ENCODE peak calls at places on chromosomes 1 and 21, in eight cellular contexts. I is stimulated activated CD8-positive, alpha-beta memory T cell treated with anti-CD3 and anti-CD28 coated beads, Interleukin-15, amount 100 ng/mL, for 4 hours; X is RKO; H is ACHN; G is pulmonary artery endothelial cell; E is NCI-H524; D is sciatic nerve; P is NCI-H2081. A is an unnamed sample.

GRCh38 chr1:237042892-237043576 is 1.1 kb downstream of the RYR2 start:
- DNase-seq in I (no peak), X (no peak), H (no peak), G (no peak), E (peak), D (no peak), P (no peak), A (no peak)

GRCh38 chr1:69499203-69499803 is 68.4 kb upstream of the LRRC7 start:
- DNase-seq in I (no peak), X (no peak), H (no peak), G (no peak), E (no peak), D (no peak), P (no peak), A (no peak)

GRCh38 chr1:6420594-6421042 is 899 bp upstream of the HES2 start:
- DNase-seq in I (no peak), X (no peak), H (no peak), G (no peak), E (no peak), D (no peak), P (no peak), A (no peak)

GRCh38 chr1:193181985-193182384 is 4.4 kb downstream of the B3GALT2 start:
- DNase-seq in I (no peak), X (no peak), H (no peak), G (no peak), E (no peak), D (no peak), P (peak), A (peak)

GRCh38 chr1:222310830-222311229 is 237.1 kb downstream of the HHIPL2 start:
- DNase-seq in I (no peak), X (no peak), H (no peak), G (no peak), E (peak), D (no peak), P (no peak), A (no peak)

GRCh38 chr1:23169727-23170335 is 1.2 kb upstream of the LUZP1 start:
- DNase-seq in I (no peak), X (no peak), H (no peak), G (peak), E (peak), D (peak), P (no peak), A (peak)

GRCh38 chr1:58158006-58158405 is 388.5 kb downstream of the OMA1 start:
- DNase-seq in I (no peak), X (no peak), H (no peak), G (no peak), E (no peak), D (no peak), P (no peak), A (no peak)

GRCh38 chr21:45618287-45618686 is 25.2 kb upstream of the PCBP3 start:
- DNase-seq in I (no peak), X (no peak), H (no peak), G (no peak), E (peak), D (peak), P (no peak), A (no peak)

GRCh38 chr1:10286244-10286643 is 75.9 kb downstream of the KIF1B start:
- DNase-seq in I (no peak), X (no peak), H (no peak), G (no peak), E (no peak), D (no peak), P (no peak), A (no peak)

GRCh38 chr1:42167611-42168396 is 3.3 kb upstream of the GUCA2A start:
- DNase-seq in I (no peak), X (no peak), H (no peak), G (no peak), E (no peak), D (no peak), P (no peak), A (no peak)

GRCh38 chr1:240237305-240237721 is 145.6 kb downstream of the FMN2 start:
- DNase-seq in I (no peak), X (no peak), H (no peak), G (no peak), E (no peak), D (no peak), P (no peak), A (peak)

GRCh38 chr1:153120945-153121344 is 7.6 kb upstream of the SPRR2F start:
- DNase-seq in I (no peak), X (no peak), H (no peak), G (no peak), E (no peak), D (no peak), P (no peak), A (no peak)

GRCh38 chr1:66239834-66240233 is 294.1 kb upstream of the SGIP1 start:
- DNase-seq in I (no peak), X (peak), H (no peak), G (no peak), E (no peak), D (no peak), P (no peak), A (peak)

GRCh38 chr21:34534522-34534921 is 22.5 kb upstream of the KCNE1 start:
- DNase-seq in I (no peak), X (no peak), H (no peak), G (no peak), E (no peak), D (no peak), P (no peak), A (no peak)

GRCh38 chr1:162389971-162390370 is 8.4 kb downstream of the C1orf226 start:
- DNase-seq in I (no peak), X (no peak), H (peak), G (no peak), E (no peak), D (no peak), P (no peak), A (no peak)

GRCh38 chr1:6348511-6349191 is 44.9 kb downstream of the ACOT7 start:
- DNase-seq in I (no peak), X (no peak), H (no peak), G (peak), E (no peak), D (no peak), P (no peak), A (peak)

GRCh38 chr1:199995096-199995685 is 32.3 kb upstream of the NR5A2 start:
- DNase-seq in I (no peak), X (no peak), H (no peak), G (no peak), E (no peak), D (no peak), P (no peak), A (no peak)

GRCh38 chr1:231315887-231316286 is 21.8 kb downstream of the EXOC8 start:
- DNase-seq in I (no peak), X (no peak), H (peak), G (no peak), E (no peak), D (no peak), P (no peak), A (peak)

GRCh38 chr1:3417954-3418353 is 36.5 kb upstream of the ARHGEF16 start:
- DNase-seq in I (no peak), X (no peak), H (no peak), G (no peak), E (no peak), D (no peak), P (no peak), A (no peak)

GRCh38 chr21:17929514-17929913 is 110.4 kb upstream of the C21orf91 start:
- DNase-seq in I (no peak), X (no peak), H (no peak), G (no peak), E (no peak), D (no peak), P (no peak), A (no peak)

GRCh38 chr1:175978926-175979325 is 228.2 kb downstream of the COP1 start:
- DNase-seq in I (no peak), X (no peak), H (no peak), G (no peak), E (no peak), D (no peak), P (no peak), A (no peak)

GRCh38 chr1:33602271-33602670 is 129.8 kb downstream of the ZSCAN20 start:
- DNase-seq in I (no peak), X (no peak), H (no peak), G (no peak), E (no peak), D (no peak), P (no peak), A (no peak)

GRCh38 chr1:150876111-150876434 is 326 bp downstream of the ARNT start:
- DNase-seq in I (peak), X (peak), H (peak), G (peak), E (no peak), D (no peak), P (peak), A (peak)

GRCh38 chr1:40243371-40243770 is 4.4 kb upstream of the TMCO2 start:
- DNase-seq in I (no peak), X (no peak), H (no peak), G (peak), E (no peak), D (no peak), P (no peak), A (no peak)

GRCh38 chr1:45327644-45328515 is 1.2 kb downstream of the HPDL start:
- DNase-seq in I (no peak), X (peak), H (no peak), G (no peak), E (no peak), D (no peak), P (peak), A (no peak)